ENCODE peak calls at places on chromosomes 7 and 10, in eight cellular contexts. V is smooth muscle cell of the brain vasculature; Y is naive thymus-derived CD8-positive, alpha-beta T cell; W is fibroblast of the aortic adventitia; I is GM06990; C is T-cell; R is spleen; A is adrenal gland. D is an unnamed sample.

GRCh38 chr7:40658731-40659130 is 523.9 kb downstream of the SUGCT start:
- DNase-seq in V (no peak), Y (no peak), W (peak; percentile 50), I (no peak), C (no peak), R (no peak), A (no peak), D (peak; percentile 13)

GRCh38 chr10:132881186-132881920 is 61.0 kb downstream of the CFAP46 start:
- DNase-seq in V (no peak), Y (no peak), W (no peak), I (no peak), C (no peak), R (peak; percentile 61), A (no peak), D (no peak)

GRCh38 chr7:148865283-148865682 is 18.8 kb downstream of the EZH2 start:
- DNase-seq in V (no peak), Y (no peak), W (no peak), I (no peak), C (no peak), R (no peak), A (no peak), D (no peak)

GRCh38 chr10:30098624-30099023 is 39.2 kb upstream of the JCAD start:
- DNase-seq in V (no peak), Y (no peak), W (peak; percentile 89), I (no peak), C (no peak), R (no peak), A (no peak), D (peak; percentile 78)

GRCh38 chr7:103106336-103107070 is 31.6 kb downstream of the ARMC10 start:
- DNase-seq in V (peak; percentile 7), Y (no peak), W (no peak), I (no peak), C (no peak), R (no peak), A (peak; percentile 65), D (no peak)

GRCh38 chr7:142516038-142516501 is 233.2 kb upstream of the PRSS1 start:
- DNase-seq in V (peak; percentile 51), Y (peak; percentile 47), W (peak; percentile 78), I (no peak), C (no peak), R (no peak), A (peak; percentile 7), D (peak; percentile 84)

GRCh38 chr10:77898323-77899079 is 28.1 kb downstream of the DLG5 start:
- DNase-seq in V (no peak), Y (no peak), W (no peak), I (peak; percentile 28), C (no peak), R (no peak), A (peak; percentile 94), D (no peak)

GRCh38 chr10:71314028-71314693 is 4.9 kb upstream of the SLC29A3 start:
- DNase-seq in V (no peak), Y (peak; percentile 58), W (peak; percentile 54), I (no peak), C (peak; percentile 27), R (no peak), A (peak; percentile 52), D (peak; percentile 83)

GRCh38 chr10:96406091-96406490 is 47.3 kb upstream of the OPALIN start:
- DNase-seq in V (no peak), Y (no peak), W (no peak), I (no peak), C (no peak), R (no peak), A (no peak), D (no peak)

GRCh38 chr10:55233505-55233904 is 432.5 kb upstream of the PCDH15 start:
- DNase-seq in V (no peak), Y (no peak), W (no peak), I (no peak), C (no peak), R (no peak), A (no peak), D (no peak)

GRCh38 chr7:77354914-77355313 is 61.2 kb downstream of the GSAP start:
- DNase-seq in V (no peak), Y (no peak), W (no peak), I (no peak), C (no peak), R (no peak), A (no peak), D (no peak)

GRCh38 chr7:74452748-74453320 is 872 bp upstream of the GTF2IRD1 start:
- DNase-seq in V (no peak), Y (no peak), W (peak; percentile 34), I (no peak), C (no peak), R (no peak), A (peak; percentile 96), D (peak; percentile 55)

GRCh38 chr7:138842111-138842510 is 44.1 kb upstream of the ATP6V0A4 start:
- DNase-seq in V (peak; percentile 18), Y (no peak), W (no peak), I (no peak), C (no peak), R (no peak), A (peak; percentile 46), D (peak; percentile 51)

GRCh38 chr10:131049051-131049450 is 262.5 kb downstream of the TCERG1L start:
- DNase-seq in V (no peak), Y (no peak), W (no peak), I (no peak), C (no peak), R (peak; percentile 15), A (no peak), D (no peak)